ENCODE peak calls at places on chromosomes 2 and 18, in nine cellular contexts. D is GM20000, I is psoas muscle, A is adrenal gland, L is astrocyte of the spinal cord, X is HFFc6, K is fibroblast of pulmonary artery, N is tibial artery, P is esophagus muscularis mucosa. W is an unnamed sample.
A peak's percentile ranks its signal among the peaks of the same experiment; 100 is the strongest.

GRCh38 chr2:162839419-162839818 is 852 bp upstream of the KCNH7 start:
- DNase-seq in A (peak; percentile 52), L (no peak), P (no peak), I (no peak), N (no peak), K (no peak), X (no peak), D (no peak), W (no peak)

GRCh38 chr2:162368494-162368893 is 24.6 kb downstream of the GCA start:
- DNase-seq in A (no peak), P (no peak), I (no peak), K (no peak), X (no peak), L (no peak), N (no peak), D (no peak), W (no peak)

GRCh38 chr2:148675708-148676107 is 31.2 kb downstream of the EPC2 start:
- DNase-seq in D (no peak), A (no peak), N (no peak), X (no peak), I (no peak), P (no peak), L (peak; percentile 27), K (peak; percentile 31), W (no peak)

GRCh38 chr18:23872701-23873550 is 141.6 kb upstream of the TTC39C start:
- DNase-seq in I (no peak), K (no peak), X (no peak), A (no peak), L (no peak), D (no peak), P (peak; percentile 90), N (no peak), W (no peak)

GRCh38 chr2:70118798-70119454 is 31.6 kb downstream of the PCBP1 start:
- DNase-seq in X (no peak), P (no peak), I (no peak), D (no peak), A (no peak), N (no peak), K (peak; percentile 50), L (no peak), W (no peak)

GRCh38 chr2:226758886-226759660 is 40.5 kb downstream of the IRS1 start:
- DNase-seq in N (peak; percentile 55), P (no peak), A (no peak), I (no peak), L (peak; percentile 78), D (no peak), K (peak; percentile 80), X (peak; percentile 79), W (no peak)

GRCh38 chr2:147660680-147661079 is 184.1 kb upstream of the ACVR2A start:
- DNase-seq in P (no peak), N (no peak), D (no peak), X (no peak), K (no peak), A (no peak), I (no peak), L (no peak), W (no peak)

GRCh38 chr2:96325884-96326255 is 753 bp downstream of the ITPRIPL1 start:
- DNase-seq in L (no peak), A (no peak), I (no peak), P (no peak), X (no peak), D (peak; percentile 53), N (no peak), K (no peak), W (no peak)

GRCh38 chr18:24726727-24727539 is 266.5 kb downstream of the HRH4 start:
- DNase-seq in D (peak; percentile 42), L (peak; percentile 77), P (peak; percentile 75), K (peak; percentile 89), I (peak; percentile 59), A (peak; percentile 77), N (peak; percentile 25), X (peak; percentile 59), W (peak; percentile 41)

GRCh38 chr2:234304945-234305344 is 191.9 kb downstream of the ARL4C start:
- DNase-seq in K (peak; percentile 53), L (no peak), A (peak; percentile 51), X (no peak), N (no peak), I (no peak), D (no peak), P (no peak), W (no peak)

GRCh38 chr2:241788572-241788971 is 11.9 kb downstream of the GAL3ST2 start:
- DNase-seq in D (peak; percentile 55), X (no peak), P (no peak), N (no peak), A (no peak), L (no peak), I (no peak), K (no peak), W (peak; percentile 50)

GRCh38 chr2:43086451-43087221 is 139.8 kb downstream of the ZFP36L2 start:
- DNase-seq in L (peak; percentile 100), N (peak; percentile 90), A (peak; percentile 86), I (peak; percentile 77), X (peak; percentile 97), D (no peak), P (no peak), K (peak; percentile 99), W (no peak)

GRCh38 chr18:9361191-9361590 is 26.6 kb downstream of the TWSG1 start:
- DNase-seq in K (no peak), D (no peak), P (no peak), N (no peak), I (no peak), L (no peak), X (no peak), A (no peak), W (no peak)

GRCh38 chr18:9364242-9364641 is 29.7 kb downstream of the TWSG1 start:
- DNase-seq in D (no peak), I (no peak), L (no peak), A (no peak), P (no peak), X (no peak), N (no peak), K (no peak), W (no peak)

GRCh38 chr18:9362869-9363268 is 28.3 kb downstream of the TWSG1 start:
- DNase-seq in L (no peak), K (no peak), D (no peak), N (no peak), A (no peak), P (no peak), I (no peak), X (no peak), W (no peak)

GRCh38 chr18:9365406-9365805 is 30.8 kb downstream of the TWSG1 start:
- DNase-seq in K (no peak), L (peak; percentile 36), A (no peak), D (no peak), P (no peak), X (no peak), N (no peak), I (no peak), W (no peak)

DNA sequence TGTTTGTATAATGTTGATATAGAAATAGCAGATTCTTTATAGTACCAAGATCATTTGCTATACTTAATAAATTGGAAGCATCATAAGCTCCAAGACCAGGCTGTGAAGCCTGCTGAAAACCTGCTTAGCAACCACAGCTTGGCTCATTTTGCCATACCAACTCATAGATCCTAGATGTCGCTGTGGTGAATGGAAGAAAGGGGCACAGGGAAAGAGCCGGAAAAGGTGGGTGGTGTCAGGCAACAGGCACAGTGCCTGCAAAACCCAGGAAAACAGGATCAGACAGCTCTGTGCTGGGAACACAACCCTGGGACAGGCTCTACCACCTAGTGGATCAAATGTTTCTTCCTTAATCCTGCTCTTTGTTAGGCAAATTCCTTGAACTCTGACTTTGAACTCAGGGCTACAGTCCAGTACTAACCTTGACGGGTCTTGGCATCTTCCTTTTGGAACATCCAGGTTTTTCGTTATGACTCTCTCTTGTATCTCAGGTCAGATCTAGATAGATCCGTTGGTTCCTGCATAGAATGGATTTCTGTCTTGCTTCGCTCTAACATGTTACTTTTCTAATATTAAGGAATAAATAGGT is 31.6 kb downstream of the TWSG1 start:
- DNase-seq in N (peak; percentile 32), X (peak; percentile 45), A (peak; percentile 58), L (peak; percentile 52), P (no peak), K (peak; percentile 62), D (no peak), I (no peak), W (no peak)
- TF ChIP-seq CTCF in N (peak; percentile 20), X (peak; percentile 57), A (no peak), L (peak; percentile 44), P (peak; percentile 37), K (peak; percentile 53), D (no peak), I (peak; percentile 18), W (no peak)

GRCh38 chr2:240460781-240461431 is 25.4 kb downstream of the GPC1 start:
- DNase-seq in X (no peak), K (no peak), L (no peak), N (no peak), A (peak; percentile 53), I (peak; percentile 12), D (no peak), P (no peak), W (no peak)
- TF ChIP-seq CTCF in X (peak; percentile 28), K (no peak), L (peak; percentile 33), N (no peak), A (no peak), I (no peak), D (no peak), P (no peak), W (no peak)

DNA sequence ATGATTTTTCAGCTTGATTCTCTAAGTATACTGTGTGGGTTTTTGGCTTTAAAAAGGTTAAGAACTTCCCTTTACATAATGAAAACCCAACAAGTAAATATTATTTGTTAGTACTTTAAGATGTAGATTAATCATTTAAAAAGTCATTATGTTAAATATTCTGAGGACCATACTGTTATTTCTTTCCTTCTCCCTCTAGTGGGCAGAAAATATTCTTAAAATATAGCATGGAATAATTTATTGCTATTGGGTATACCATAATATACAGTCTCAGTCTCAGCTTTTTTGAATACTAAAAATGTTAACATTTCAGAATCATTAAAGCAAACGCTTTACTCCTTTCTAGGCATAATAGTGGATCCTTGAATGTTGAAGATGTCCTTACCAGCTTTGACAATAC is 28.1 kb downstream of the CAMKMT start:
- DNase-seq in X (no peak), L (no peak), P (no peak), I (no peak), A (no peak), D (no peak), K (peak; percentile 6), N (no peak), W (no peak)
- TF ChIP-seq CTCF in X (peak; percentile 77), L (peak; percentile 23), P (peak; percentile 4), I (no peak), A (no peak), D (no peak), K (peak; percentile 43), N (peak; percentile 12), W (no peak)

GRCh38 chr2:165144315-165144714 is 59.5 kb downstream of the SCN3A start:
- DNase-seq in L (no peak), K (no peak), P (no peak), X (no peak), A (no peak), I (no peak), N (no peak), D (no peak), W (no peak)

GRCh38 chr2:165147201-165148045 is 56.4 kb downstream of the SCN3A start:
- DNase-seq in D (no peak), X (no peak), I (no peak), N (no peak), L (no peak), K (no peak), A (no peak), P (no peak), W (no peak)

DNA sequence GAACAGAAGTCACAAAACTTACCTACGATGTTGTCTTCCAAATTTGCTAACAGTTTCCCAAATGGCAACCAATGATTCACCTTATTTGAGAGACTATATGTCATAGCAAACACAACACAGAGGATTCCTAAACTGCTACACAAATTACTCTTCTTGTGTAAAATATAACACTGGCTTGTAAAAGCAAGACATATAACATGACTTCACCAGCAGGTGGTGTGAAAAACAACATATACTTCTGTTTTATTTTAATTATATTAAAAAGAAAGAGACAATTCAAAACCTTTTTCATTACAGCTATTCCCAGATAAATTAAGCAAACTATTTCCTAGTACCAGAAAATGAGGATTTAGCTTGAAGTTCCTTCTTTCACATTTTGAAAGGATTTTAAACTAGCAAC is 62.2 kb downstream of the SCN3A start:
- DNase-seq in N (no peak), D (no peak), A (no peak), P (no peak), K (peak; percentile 7), L (peak; percentile 11), I (no peak), X (no peak), W (no peak)
- TF ChIP-seq CTCF in N (no peak), D (no peak), A (no peak), P (no peak), K (peak; percentile 11), L (peak; percentile 29), I (no peak), X (peak; percentile 70), W (no peak)